ENCODE peak calls at places on chromosomes 2 and 18, in eight cellular contexts. Y is A549, G is kidney, L is natural killer cell, H is fibroblast of pulmonary artery, N is cardiac fibroblast, B is psoas muscle, W is osteocyte. R is an unnamed sample.

GRCh38 chr2:239822146-239822945 is 202.8 kb downstream of the NDUFA10 start:
- DNase-seq in L (no peak), G (peak; percentile 33), N (no peak), B (no peak), H (no peak), W (no peak), Y (no peak), R (peak; percentile 44)

GRCh38 chr2:217902281-217903141 is 100.3 kb downstream of the TNS1 start:
- DNase-seq in G (peak; percentile 96), B (peak; percentile 88), H (peak; percentile 87), L (no peak), W (no peak), Y (peak; percentile 87), N (peak; percentile 92), R (no peak)

GRCh38 chr2:12046641-12047040 is 300.2 kb downstream of the LPIN1 start:
- DNase-seq in Y (no peak), N (peak; percentile 75), W (no peak), H (peak; percentile 55), B (no peak), L (no peak), G (no peak), R (no peak)

GRCh38 chr2:55923091-55923977 is at the start of gene EFEMP1:
- DNase-seq in Y (peak; percentile 57), N (peak; percentile 75), W (no peak), H (peak; percentile 82), G (peak; percentile 92), B (peak; percentile 71), L (no peak), R (peak; percentile 73)

GRCh38 chr2:177106212-177106611 is 106.4 kb upstream of the HNRNPA3 start:
- DNase-seq in L (no peak), Y (peak; percentile 24), N (no peak), H (no peak), W (no peak), G (no peak), B (no peak), R (no peak)

GRCh38 chr18:62757399-62758010 is 42.2 kb downstream of the PHLPP1 start:
- DNase-seq in N (no peak), L (no peak), W (no peak), H (no peak), B (no peak), G (no peak), Y (no peak), R (no peak)

GRCh38 chr2:178008636-178009289 is 63.8 kb downstream of the PDE11A start:
- DNase-seq in N (peak; percentile 42), H (peak; percentile 20), B (no peak), Y (peak; percentile 60), L (no peak), G (no peak), W (no peak), R (no peak)

GRCh38 chr18:32956591-32957310 is 183.9 kb upstream of the KLHL14 start:
- DNase-seq in H (peak; percentile 70), B (no peak), W (no peak), G (no peak), L (no peak), Y (no peak), N (peak; percentile 75), R (no peak)

GRCh38 chr18:7479756-7480155 is 87.4 kb upstream of the PTPRM start:
- DNase-seq in N (peak; percentile 41), W (no peak), H (no peak), Y (no peak), G (no peak), B (no peak), L (no peak), R (no peak)

GRCh38 chr2:121648611-121649401 is 456 bp downstream of the CLASP1 start:
- DNase-seq in B (peak; percentile 49), Y (peak; percentile 40), N (peak; percentile 68), L (peak; percentile 53), W (peak; percentile 87), G (no peak), H (peak; percentile 63), R (peak; percentile 75)

GRCh38 chr2:40773291-40773690 is 321.4 kb upstream of the SLC8A1 start:
- DNase-seq in W (no peak), B (no peak), N (no peak), G (no peak), H (no peak), L (no peak), Y (no peak), R (no peak)

GRCh38 chr2:138752231-138752956 is 27.8 kb downstream of the NXPH2 start:
- DNase-seq in W (no peak), Y (no peak), G (no peak), N (peak; percentile 38), L (no peak), B (no peak), H (peak; percentile 39), R (no peak)

GRCh38 chr2:181656450-181657261 is at the start of gene CERKL:
- DNase-seq in L (no peak), Y (peak; percentile 69), B (peak; percentile 17), N (peak; percentile 29), G (peak; percentile 93), H (peak; percentile 14), W (no peak), R (no peak)

GRCh38 chr18:77207540-77207939 is 42.1 kb upstream of the GALR1 start:
- DNase-seq in W (no peak), H (peak; percentile 82), N (peak; percentile 82), G (peak; percentile 89), L (no peak), B (peak; percentile 81), Y (peak; percentile 68), R (no peak)

GRCh38 chr2:241636182-241636982 is 576 bp downstream of the THAP4 start:
- DNase-seq in B (peak; percentile 55), G (peak; percentile 86), N (peak; percentile 41), Y (peak; percentile 52), W (no peak), L (peak; percentile 27), H (no peak), R (no peak)

GRCh38 chr2:223465793-223466192 is 136.4 kb downstream of the SCG2 start:
- DNase-seq in B (peak; percentile 85), Y (peak; percentile 72), L (no peak), N (peak; percentile 100), W (no peak), G (peak; percentile 88), H (peak; percentile 99), R (no peak)

GRCh38 chr18:54232485-54233227 is 8.2 kb upstream of the MBD2 start:
- DNase-seq in W (no peak), H (no peak), Y (no peak), L (no peak), G (no peak), B (no peak), N (no peak), R (no peak)

DNA sequence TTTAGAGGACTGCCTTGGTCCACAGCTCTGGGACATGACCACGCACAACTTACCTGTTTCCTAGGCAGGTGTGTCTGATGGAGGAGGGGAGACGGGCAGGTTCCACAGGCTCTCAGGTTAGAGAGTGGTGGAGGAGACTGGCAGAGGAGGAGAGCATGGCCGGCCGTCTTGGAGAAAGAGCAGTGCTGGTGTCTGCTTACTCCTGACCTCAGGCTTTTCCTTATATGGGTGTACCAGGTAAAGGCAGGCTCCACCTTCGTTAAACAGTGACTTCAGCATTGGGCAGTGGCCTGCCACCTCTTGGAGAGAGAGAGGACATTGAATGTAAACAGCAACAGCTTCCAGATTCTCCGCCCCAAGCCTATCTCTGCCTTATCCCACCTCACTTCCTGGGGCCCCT is at the start of gene CAPN13:
- DNase-seq in Y (no peak), L (no peak), H (no peak), N (no peak), W (no peak), B (no peak), G (no peak), R (no peak)
- TF ChIP-seq CTCF in Y (no peak), L (no peak), H (no peak), N (no peak), W (no peak), B (no peak), G (no peak), R (no peak)

GRCh38 chr2:73283545-73284295 is 558 bp downstream of the FBXO41 start:
- DNase-seq in W (no peak), H (no peak), B (no peak), G (peak; percentile 70), Y (no peak), L (no peak), N (no peak), R (no peak)

GRCh38 chr2:73285162-73285739 is 973 bp upstream of the FBXO41 start:
- DNase-seq in L (no peak), W (no peak), G (no peak), B (no peak), N (no peak), H (no peak), Y (no peak), R (no peak)

GRCh38 chr2:73286134-73286533 is 1.9 kb upstream of the FBXO41 start:
- DNase-seq in W (no peak), L (no peak), H (no peak), N (no peak), B (no peak), Y (no peak), G (no peak), R (no peak)

GRCh38 chr2:73282924-73283544 is 1.2 kb downstream of the FBXO41 start:
- DNase-seq in B (no peak), L (no peak), G (no peak), Y (no peak), N (no peak), W (no peak), H (no peak), R (no peak)

GRCh38 chr2:73284296-73285161 is at the start of gene FBXO41:
- DNase-seq in Y (peak; percentile 48), H (no peak), L (peak; percentile 39), W (no peak), G (peak; percentile 86), B (peak; percentile 35), N (no peak), R (peak; percentile 69)
- TF ChIP-seq CTCF in Y (no peak), H (no peak), L (no peak), W (no peak), G (no peak), B (no peak), N (no peak), R (no peak)

DNA sequence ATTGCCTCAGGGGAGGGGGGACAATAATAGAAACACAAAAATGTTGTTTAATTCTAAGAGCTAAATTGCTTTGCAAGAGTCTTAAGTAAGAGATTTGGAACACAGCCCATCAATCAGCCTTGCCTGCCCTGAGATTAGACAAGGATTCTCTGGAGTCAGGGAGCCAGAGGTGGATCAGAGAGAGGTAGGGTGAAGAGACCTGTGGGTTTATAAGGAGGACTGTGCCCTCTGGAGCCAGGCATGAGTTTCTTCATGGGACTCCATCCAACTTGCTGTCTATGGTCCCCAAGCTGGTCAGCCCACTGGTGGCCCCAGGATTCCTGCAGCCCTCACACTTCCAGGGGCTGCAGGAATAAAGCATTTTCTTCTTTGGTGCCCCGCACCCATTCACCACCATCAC is 139.3 kb downstream of the ALK start:
- DNase-seq in H (no peak), N (no peak), B (no peak), W (no peak), L (no peak), G (no peak), Y (no peak), R (no peak)
- TF ChIP-seq CTCF in H (no peak), N (no peak), B (no peak), W (no peak), L (no peak), G (no peak), Y (no peak), R (no peak)

DNA sequence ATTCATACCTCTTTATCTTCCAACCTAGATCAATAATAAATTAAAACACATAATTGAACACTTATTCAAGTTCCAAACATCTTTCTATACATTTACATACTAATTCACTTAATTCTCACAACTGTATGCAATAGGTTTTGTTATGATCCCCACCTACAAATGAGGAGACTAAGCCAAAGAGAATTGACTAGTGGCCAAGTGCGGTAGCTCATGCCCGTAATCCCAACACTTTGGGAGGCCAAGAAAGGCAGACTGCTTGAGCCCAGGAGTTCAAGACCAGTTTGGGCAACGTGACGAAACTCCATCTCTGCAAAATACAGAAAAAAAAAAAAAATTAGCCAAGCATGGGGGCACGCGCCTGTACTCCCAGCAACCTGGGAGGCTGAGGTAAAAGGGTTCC is 36.8 kb downstream of the KCNG3 start:
- DNase-seq in L (no peak), N (no peak), G (no peak), W (no peak), Y (peak; percentile 22), B (no peak), H (no peak), R (no peak)
- TF ChIP-seq CTCF in L (no peak), N (peak; percentile 19), G (no peak), W (no peak), Y (no peak), B (no peak), H (peak; percentile 21), R (peak; percentile 69)